ENCODE peak calls at places on chromosome 4, in six cellular contexts. One of them, this sample, is unnamed.

GRCh38 chr4:183165371-183165770 is 66.3 kb downstream of the WWC2 start:
- DNase-seq in bronchial epithelial cell: no peak
- DNase-seq in fibroblast of mammary gland: no peak
- DNase-seq in glutamatergic neuron: no peak
- DNase-seq in Peyer's patch: no peak
- DNase-seq in A549: no peak
- DNase-seq in this sample: no peak

GRCh38 chr4:71269241-71269640 is 69.6 kb upstream of the SLC4A4 start:
- DNase-seq in bronchial epithelial cell: no peak
- DNase-seq in fibroblast of mammary gland: no peak
- DNase-seq in glutamatergic neuron: no peak
- DNase-seq in Peyer's patch: no peak
- DNase-seq in A549: no peak
- DNase-seq in this sample: no peak

GRCh38 chr4:150501019-150501727 is 80.8 kb upstream of the MAB21L2 start:
- DNase-seq in bronchial epithelial cell: peak; percentile 92
- DNase-seq in fibroblast of mammary gland: peak; percentile 95
- DNase-seq in glutamatergic neuron: no peak
- DNase-seq in Peyer's patch: no peak
- DNase-seq in A549: peak; percentile 44
- DNase-seq in this sample: peak; percentile 89

GRCh38 chr4:35836591-35836990 is 407.7 kb downstream of the ARAP2 start:
- DNase-seq in bronchial epithelial cell: peak; percentile 75
- DNase-seq in fibroblast of mammary gland: no peak
- DNase-seq in glutamatergic neuron: no peak
- DNase-seq in Peyer's patch: no peak
- DNase-seq in A549: no peak
- DNase-seq in this sample: peak; percentile 51

GRCh38 chr4:41141910-41142309 is 72.4 kb downstream of the APBB2 start:
- DNase-seq in bronchial epithelial cell: peak; percentile 76
- DNase-seq in fibroblast of mammary gland: peak; percentile 98
- DNase-seq in glutamatergic neuron: no peak
- DNase-seq in Peyer's patch: no peak
- DNase-seq in A549: peak; percentile 19
- DNase-seq in this sample: peak; percentile 69

GRCh38 chr4:106585920-106586349 is 217.4 kb upstream of the GIMD1 start:
- DNase-seq in bronchial epithelial cell: peak; percentile 79
- DNase-seq in fibroblast of mammary gland: no peak
- DNase-seq in glutamatergic neuron: no peak
- DNase-seq in Peyer's patch: no peak
- DNase-seq in A549: no peak
- DNase-seq in this sample: peak; percentile 27

GRCh38 chr4:23934915-23935314 is 45.1 kb upstream of the PPARGC1A start:
- DNase-seq in bronchial epithelial cell: peak; percentile 54
- DNase-seq in fibroblast of mammary gland: peak; percentile 95
- DNase-seq in glutamatergic neuron: no peak
- DNase-seq in Peyer's patch: no peak
- DNase-seq in A549: no peak
- DNase-seq in this sample: peak; percentile 96

GRCh38 chr4:125483278-125483677 is 168.5 kb downstream of the FAT4 start:
- DNase-seq in bronchial epithelial cell: no peak
- DNase-seq in fibroblast of mammary gland: no peak
- DNase-seq in glutamatergic neuron: no peak
- DNase-seq in Peyer's patch: no peak
- DNase-seq in A549: no peak
- DNase-seq in this sample: no peak

GRCh38 chr4:73653695-73654106 is 33.5 kb upstream of the RASSF6 start:
- DNase-seq in bronchial epithelial cell: peak; percentile 38
- DNase-seq in fibroblast of mammary gland: peak; percentile 71
- DNase-seq in glutamatergic neuron: no peak
- DNase-seq in Peyer's patch: no peak
- DNase-seq in A549: peak; percentile 29
- DNase-seq in this sample: peak; percentile 71

GRCh38 chr4:185396724-185397402 is at the start of gene ANKRD37:
- DNase-seq in bronchial epithelial cell: peak; percentile 65
- DNase-seq in fibroblast of mammary gland: peak; percentile 19
- DNase-seq in glutamatergic neuron: peak; percentile 45
- DNase-seq in Peyer's patch: no peak
- DNase-seq in A549: peak; percentile 8
- DNase-seq in this sample: peak; percentile 41

DNA sequence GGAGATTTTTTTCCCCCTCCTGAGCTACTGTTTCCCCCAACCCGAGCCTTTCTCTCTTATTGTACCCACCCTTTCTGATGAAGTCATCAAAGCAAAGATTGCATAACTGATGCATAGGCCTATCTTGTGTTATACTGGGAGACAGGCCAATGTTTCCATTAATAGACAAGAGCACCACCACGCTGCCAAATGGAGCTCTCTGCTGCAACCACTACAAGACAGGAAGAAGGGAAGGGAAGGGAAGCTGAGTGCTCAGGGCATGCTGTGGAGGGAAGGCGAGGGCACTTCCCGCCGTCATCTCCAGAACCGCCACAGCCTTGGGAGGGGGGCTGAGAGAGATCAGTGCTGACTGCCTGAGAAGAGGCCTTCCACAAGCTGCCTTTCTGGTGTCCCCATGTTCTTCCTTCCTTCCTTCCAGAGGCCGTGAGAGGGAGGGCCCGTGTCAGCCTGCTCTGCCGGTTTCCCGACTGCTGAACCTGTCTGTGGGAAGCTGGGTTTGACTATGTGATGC is 75.0 kb downstream of the MGST2 start:
- DNase-seq in bronchial epithelial cell: peak; percentile 94
- DNase-seq in fibroblast of mammary gland: peak; percentile 95
- DNase-seq in glutamatergic neuron: no peak
- DNase-seq in Peyer's patch: no peak
- DNase-seq in A549: peak; percentile 68
- DNase-seq in this sample: peak; percentile 93
- TF ChIP-seq CTCF in bronchial epithelial cell: peak; percentile 46
- TF ChIP-seq CTCF in fibroblast of mammary gland: peak; percentile 28
- TF ChIP-seq CTCF in glutamatergic neuron: no peak
- TF ChIP-seq CTCF in Peyer's patch: no peak
- TF ChIP-seq CTCF in A549: peak; percentile 18
- TF ChIP-seq CTCF in this sample: peak; percentile 21

DNA sequence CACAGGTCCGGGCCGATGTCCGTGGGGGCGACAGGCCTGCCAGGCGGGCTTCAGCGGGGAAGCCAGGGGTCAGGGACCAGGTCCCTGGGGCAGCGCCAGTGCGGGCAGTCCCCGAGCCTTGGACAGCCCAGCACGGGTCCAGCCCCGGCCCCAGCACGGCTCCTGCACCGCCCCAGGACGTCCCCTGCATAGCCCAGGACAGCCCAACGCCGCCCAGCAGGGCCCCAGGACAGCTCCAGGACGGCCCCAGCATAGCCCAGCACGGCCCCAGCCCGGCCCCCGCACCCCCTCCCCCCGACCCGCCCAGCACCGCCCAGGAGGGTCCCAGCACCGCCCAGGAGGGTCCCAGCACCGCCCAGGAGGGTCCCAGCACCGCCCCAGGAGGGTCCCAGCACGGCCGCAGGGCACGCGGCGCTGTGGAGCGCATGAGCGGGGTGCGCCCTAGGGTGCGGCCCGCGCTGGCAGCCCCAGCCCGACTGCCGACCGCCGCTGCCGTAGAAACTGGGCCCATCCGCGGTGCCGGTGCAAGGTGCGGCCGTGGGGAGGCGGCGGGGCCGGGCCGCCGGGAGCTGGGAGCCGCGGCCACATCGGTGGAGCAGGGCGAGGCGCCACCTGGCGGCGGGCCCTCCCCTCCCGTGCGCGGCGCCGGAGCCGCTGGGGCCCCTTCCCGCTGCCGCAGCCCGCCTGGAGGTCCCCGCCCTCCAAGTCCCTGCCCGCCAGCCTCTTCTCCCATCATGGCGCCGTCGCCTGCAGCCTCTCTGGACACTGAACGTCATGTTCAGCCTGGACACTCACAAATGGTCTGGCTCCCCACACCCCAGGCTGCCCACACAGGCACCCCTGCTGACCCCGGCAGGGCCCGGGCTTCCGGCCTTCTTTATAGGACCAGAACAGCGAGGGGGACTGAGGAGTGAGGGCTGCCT is 106.8 kb upstream of the NKX1-1 start:
- DNase-seq in bronchial epithelial cell: no peak
- DNase-seq in fibroblast of mammary gland: no peak
- DNase-seq in glutamatergic neuron: peak; percentile 75
- DNase-seq in Peyer's patch: peak; percentile 63
- DNase-seq in A549: peak; percentile 48
- DNase-seq in this sample: no peak
- TF ChIP-seq CTCF in bronchial epithelial cell: peak; percentile 32
- TF ChIP-seq CTCF in fibroblast of mammary gland: no peak
- TF ChIP-seq CTCF in glutamatergic neuron: peak; percentile 76
- TF ChIP-seq CTCF in Peyer's patch: peak; percentile 40
- TF ChIP-seq CTCF in A549: peak; percentile 77
- TF ChIP-seq CTCF in this sample: no peak

GRCh38 chr4:157739237-157739636 is 433.6 kb downstream of the GASK1B start:
- DNase-seq in bronchial epithelial cell: peak; percentile 51
- DNase-seq in fibroblast of mammary gland: peak; percentile 58
- DNase-seq in glutamatergic neuron: no peak
- DNase-seq in Peyer's patch: no peak
- DNase-seq in A549: no peak
- DNase-seq in this sample: peak; percentile 72

GRCh38 chr4:157741642-157742041 is 431.2 kb downstream of the GASK1B start:
- DNase-seq in bronchial epithelial cell: peak; percentile 8
- DNase-seq in fibroblast of mammary gland: peak; percentile 1
- DNase-seq in glutamatergic neuron: no peak
- DNase-seq in Peyer's patch: no peak
- DNase-seq in A549: no peak
- DNase-seq in this sample: peak; percentile 24
- TF ChIP-seq CTCF in bronchial epithelial cell: no peak
- TF ChIP-seq CTCF in fibroblast of mammary gland: no peak
- TF ChIP-seq CTCF in glutamatergic neuron: no peak
- TF ChIP-seq CTCF in Peyer's patch: no peak
- TF ChIP-seq CTCF in A549: no peak
- TF ChIP-seq CTCF in this sample: no peak

GRCh38 chr4:181905708-181906107 is 337.5 kb upstream of the TENM3 start:
- DNase-seq in bronchial epithelial cell: no peak
- DNase-seq in fibroblast of mammary gland: no peak
- DNase-seq in glutamatergic neuron: no peak
- DNase-seq in Peyer's patch: no peak
- DNase-seq in A549: no peak
- DNase-seq in this sample: no peak

GRCh38 chr4:181909368-181909767 is 333.8 kb upstream of the TENM3 start:
- DNase-seq in bronchial epithelial cell: peak; percentile 9
- DNase-seq in fibroblast of mammary gland: peak; percentile 92
- DNase-seq in glutamatergic neuron: no peak
- DNase-seq in Peyer's patch: no peak
- DNase-seq in A549: no peak
- DNase-seq in this sample: peak; percentile 69

GRCh38 chr4:181908168-181908567 is 335.0 kb upstream of the TENM3 start:
- DNase-seq in bronchial epithelial cell: no peak
- DNase-seq in fibroblast of mammary gland: no peak
- DNase-seq in glutamatergic neuron: no peak
- DNase-seq in Peyer's patch: no peak
- DNase-seq in A549: no peak
- DNase-seq in this sample: no peak

DNA sequence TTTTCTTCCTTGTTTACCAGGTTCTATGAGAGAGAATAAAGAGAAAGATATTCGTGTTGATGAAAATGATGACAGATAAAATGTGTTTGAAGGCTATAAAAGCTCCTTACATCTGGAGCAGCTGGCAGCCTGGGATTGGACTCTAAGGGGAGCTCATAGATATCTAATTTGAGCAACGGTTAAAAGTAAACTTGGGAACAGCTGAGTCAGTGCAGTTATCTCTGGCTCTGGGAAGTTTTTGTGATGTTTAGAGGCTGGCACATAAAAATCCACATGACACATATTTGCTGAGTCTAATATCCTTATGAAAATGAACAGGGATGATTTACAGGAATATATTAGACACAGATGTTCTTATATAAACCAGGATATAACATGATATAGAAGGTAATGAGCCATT is 331.8 kb upstream of the TENM3 start:
- DNase-seq in bronchial epithelial cell: no peak
- DNase-seq in fibroblast of mammary gland: peak; percentile 70
- DNase-seq in glutamatergic neuron: no peak
- DNase-seq in Peyer's patch: no peak
- DNase-seq in A549: no peak
- DNase-seq in this sample: no peak
- TF ChIP-seq CTCF in bronchial epithelial cell: no peak
- TF ChIP-seq CTCF in fibroblast of mammary gland: peak; percentile 2
- TF ChIP-seq CTCF in glutamatergic neuron: no peak
- TF ChIP-seq CTCF in Peyer's patch: no peak
- TF ChIP-seq CTCF in A549: no peak
- TF ChIP-seq CTCF in this sample: no peak

GRCh38 chr4:115780835-115781234 is 667.4 kb upstream of the NDST4 start:
- DNase-seq in bronchial epithelial cell: no peak
- DNase-seq in fibroblast of mammary gland: no peak
- DNase-seq in glutamatergic neuron: no peak
- DNase-seq in Peyer's patch: no peak
- DNase-seq in A549: no peak
- DNase-seq in this sample: no peak

GRCh38 chr4:115781528-115782146 is 668.2 kb upstream of the NDST4 start:
- DNase-seq in bronchial epithelial cell: no peak
- DNase-seq in fibroblast of mammary gland: no peak
- DNase-seq in glutamatergic neuron: no peak
- DNase-seq in Peyer's patch: no peak
- DNase-seq in A549: no peak
- DNase-seq in this sample: no peak

DNA sequence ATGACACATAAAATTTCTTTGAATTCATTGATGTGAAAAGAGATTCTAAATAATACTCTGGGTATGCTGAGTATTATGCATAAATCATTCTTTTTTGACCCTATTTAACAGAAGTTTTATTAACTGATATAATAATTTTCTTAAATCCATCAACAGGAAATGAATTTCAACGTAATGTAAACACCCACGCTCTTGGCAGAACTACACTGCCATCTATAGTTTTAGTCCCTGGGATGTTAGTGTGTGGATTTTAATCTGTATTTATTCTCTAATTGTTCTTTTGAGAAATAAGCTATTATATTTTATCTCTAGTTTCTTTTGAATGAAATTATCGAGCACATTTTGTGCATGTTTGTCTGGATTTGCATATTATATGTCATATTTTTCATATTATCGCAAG is 666.8 kb upstream of the NDST4 start:
- DNase-seq in bronchial epithelial cell: no peak
- DNase-seq in fibroblast of mammary gland: no peak
- DNase-seq in glutamatergic neuron: no peak
- DNase-seq in Peyer's patch: no peak
- DNase-seq in A549: no peak
- DNase-seq in this sample: peak; percentile 5
- TF ChIP-seq CTCF in bronchial epithelial cell: no peak
- TF ChIP-seq CTCF in fibroblast of mammary gland: no peak
- TF ChIP-seq CTCF in glutamatergic neuron: no peak
- TF ChIP-seq CTCF in Peyer's patch: no peak
- TF ChIP-seq CTCF in A549: no peak
- TF ChIP-seq CTCF in this sample: no peak